ENCODE peak calls at places on chromosome X, in six cellular contexts. One of them, this sample, is unnamed.

GRCh38 chrX:119481218-119481875 is 13.1 kb downstream of the SLC25A5 start:
- DNase-seq in AG04449: no peak
- DNase-seq in activated T-helper 1 cell treated with anti-CD3 and anti-CD28 coated beads, Interleukin-2, amount 50 U/mL, for 16 hours: no peak
- DNase-seq in HS-5: no peak
- DNase-seq in BE2C: peak
- DNase-seq in CD4-positive, alpha-beta T cell: no peak
- DNase-seq in this sample: no peak

GRCh38 chrX:2670978-2671377 is 20.1 kb upstream of the CD99 start:
- DNase-seq in CD4-positive, alpha-beta T cell: no peak
- DNase-seq in activated T-helper 1 cell treated with anti-CD3 and anti-CD28 coated beads, Interleukin-2, amount 50 U/mL, for 16 hours: no peak
- DNase-seq in HS-5: no peak
- DNase-seq in AG04449: no peak
- DNase-seq in BE2C: no peak
- DNase-seq in this sample: no peak

GRCh38 chrX:133819546-133819945 is 165.8 kb downstream of the GPC3 start:
- DNase-seq in HS-5: no peak
- DNase-seq in CD4-positive, alpha-beta T cell: no peak
- DNase-seq in activated T-helper 1 cell treated with anti-CD3 and anti-CD28 coated beads, Interleukin-2, amount 50 U/mL, for 16 hours: no peak
- DNase-seq in BE2C: no peak
- DNase-seq in AG04449: no peak
- DNase-seq in this sample: no peak

GRCh38 chrX:70444326-70445196 is at the start of gene DLG3:
- DNase-seq in BE2C: peak
- DNase-seq in AG04449: no peak
- DNase-seq in activated T-helper 1 cell treated with anti-CD3 and anti-CD28 coated beads, Interleukin-2, amount 50 U/mL, for 16 hours: no peak
- DNase-seq in CD4-positive, alpha-beta T cell: no peak
- DNase-seq in HS-5: no peak
- DNase-seq in this sample: no peak

GRCh38 chrX:4572652-4573051 is 859.2 kb upstream of the PRKX start:
- DNase-seq in CD4-positive, alpha-beta T cell: no peak
- DNase-seq in HS-5: no peak
- DNase-seq in AG04449: no peak
- DNase-seq in BE2C: no peak
- DNase-seq in activated T-helper 1 cell treated with anti-CD3 and anti-CD28 coated beads, Interleukin-2, amount 50 U/mL, for 16 hours: no peak
- DNase-seq in this sample: no peak

GRCh38 chrX:10415704-10416001 is 204.7 kb downstream of the MID1 start:
- DNase-seq in activated T-helper 1 cell treated with anti-CD3 and anti-CD28 coated beads, Interleukin-2, amount 50 U/mL, for 16 hours: no peak
- DNase-seq in CD4-positive, alpha-beta T cell: no peak
- DNase-seq in HS-5: no peak
- DNase-seq in AG04449: no peak
- DNase-seq in BE2C: no peak
- DNase-seq in this sample: no peak

GRCh38 chrX:3425031-3425430 is 78.6 kb upstream of the MXRA5 start:
- DNase-seq in AG04449: no peak
- DNase-seq in CD4-positive, alpha-beta T cell: no peak
- DNase-seq in BE2C: no peak
- DNase-seq in HS-5: no peak
- DNase-seq in activated T-helper 1 cell treated with anti-CD3 and anti-CD28 coated beads, Interleukin-2, amount 50 U/mL, for 16 hours: no peak
- DNase-seq in this sample: no peak

GRCh38 chrX:9842541-9842940 is 56.3 kb downstream of the SHROOM2 start:
- DNase-seq in BE2C: no peak
- DNase-seq in CD4-positive, alpha-beta T cell: no peak
- DNase-seq in activated T-helper 1 cell treated with anti-CD3 and anti-CD28 coated beads, Interleukin-2, amount 50 U/mL, for 16 hours: no peak
- DNase-seq in HS-5: no peak
- DNase-seq in AG04449: no peak
- DNase-seq in this sample: no peak

GRCh38 chrX:7240929-7241328 is 93.0 kb upstream of the PUDP start:
- DNase-seq in AG04449: no peak
- DNase-seq in HS-5: no peak
- DNase-seq in activated T-helper 1 cell treated with anti-CD3 and anti-CD28 coated beads, Interleukin-2, amount 50 U/mL, for 16 hours: no peak
- DNase-seq in BE2C: no peak
- DNase-seq in CD4-positive, alpha-beta T cell: no peak
- DNase-seq in this sample: no peak

GRCh38 chrX:47854474-47854873 is 17.8 kb downstream of the ZNF81 start:
- DNase-seq in AG04449: no peak
- DNase-seq in BE2C: peak
- DNase-seq in HS-5: no peak
- DNase-seq in CD4-positive, alpha-beta T cell: peak
- DNase-seq in activated T-helper 1 cell treated with anti-CD3 and anti-CD28 coated beads, Interleukin-2, amount 50 U/mL, for 16 hours: no peak
- DNase-seq in this sample: no peak

GRCh38 chrX:106862972-106863688 is 40.0 kb downstream of the RIPPLY1 start:
- DNase-seq in AG04449: no peak
- DNase-seq in CD4-positive, alpha-beta T cell: no peak
- DNase-seq in HS-5: no peak
- DNase-seq in BE2C: peak
- DNase-seq in activated T-helper 1 cell treated with anti-CD3 and anti-CD28 coated beads, Interleukin-2, amount 50 U/mL, for 16 hours: no peak
- DNase-seq in this sample: peak

GRCh38 chrX:111662314-111662713 is 18.7 kb upstream of the ALG13 start:
- DNase-seq in activated T-helper 1 cell treated with anti-CD3 and anti-CD28 coated beads, Interleukin-2, amount 50 U/mL, for 16 hours: no peak
- DNase-seq in HS-5: no peak
- DNase-seq in AG04449: no peak
- DNase-seq in BE2C: no peak
- DNase-seq in CD4-positive, alpha-beta T cell: no peak
- DNase-seq in this sample: no peak

GRCh38 chrX:48835524-48836329 is at the start of gene PCSK1N:
- DNase-seq in AG04449: no peak
- DNase-seq in activated T-helper 1 cell treated with anti-CD3 and anti-CD28 coated beads, Interleukin-2, amount 50 U/mL, for 16 hours: no peak
- DNase-seq in HS-5: no peak
- DNase-seq in CD4-positive, alpha-beta T cell: peak
- DNase-seq in BE2C: peak
- DNase-seq in this sample: no peak

GRCh38 chrX:123846598-123847038 is 13.2 kb upstream of the XIAP start:
- DNase-seq in CD4-positive, alpha-beta T cell: no peak
- DNase-seq in BE2C: no peak
- DNase-seq in AG04449: no peak
- DNase-seq in activated T-helper 1 cell treated with anti-CD3 and anti-CD28 coated beads, Interleukin-2, amount 50 U/mL, for 16 hours: no peak
- DNase-seq in HS-5: no peak
- DNase-seq in this sample: no peak

GRCh38 chrX:133523094-133523493 is 107.8 kb upstream of the GPC4 start:
- DNase-seq in HS-5: no peak
- DNase-seq in BE2C: no peak
- DNase-seq in CD4-positive, alpha-beta T cell: no peak
- DNase-seq in AG04449: no peak
- DNase-seq in activated T-helper 1 cell treated with anti-CD3 and anti-CD28 coated beads, Interleukin-2, amount 50 U/mL, for 16 hours: no peak
- DNase-seq in this sample: no peak

GRCh38 chrX:33892670-33893069 is 239.4 kb downstream of the FAM47A start:
- DNase-seq in AG04449: no peak
- DNase-seq in HS-5: no peak
- DNase-seq in CD4-positive, alpha-beta T cell: no peak
- DNase-seq in BE2C: no peak
- DNase-seq in activated T-helper 1 cell treated with anti-CD3 and anti-CD28 coated beads, Interleukin-2, amount 50 U/mL, for 16 hours: no peak
- DNase-seq in this sample: no peak

GRCh38 chrX:109389917-109390316 is 92.0 kb downstream of the GUCY2F start:
- DNase-seq in AG04449: no peak
- DNase-seq in HS-5: no peak
- DNase-seq in BE2C: no peak
- DNase-seq in activated T-helper 1 cell treated with anti-CD3 and anti-CD28 coated beads, Interleukin-2, amount 50 U/mL, for 16 hours: no peak
- DNase-seq in CD4-positive, alpha-beta T cell: no peak
- DNase-seq in this sample: no peak

GRCh38 chrX:3191186-3191585 is 149.9 kb downstream of the ARSF start:
- DNase-seq in activated T-helper 1 cell treated with anti-CD3 and anti-CD28 coated beads, Interleukin-2, amount 50 U/mL, for 16 hours: no peak
- DNase-seq in HS-5: no peak
- DNase-seq in BE2C: no peak
- DNase-seq in AG04449: no peak
- DNase-seq in CD4-positive, alpha-beta T cell: no peak
- DNase-seq in this sample: no peak

GRCh38 chrX:2677764-2678163 is 13.3 kb upstream of the CD99 start:
- DNase-seq in CD4-positive, alpha-beta T cell: no peak
- DNase-seq in activated T-helper 1 cell treated with anti-CD3 and anti-CD28 coated beads, Interleukin-2, amount 50 U/mL, for 16 hours: no peak
- DNase-seq in HS-5: peak
- DNase-seq in AG04449: peak
- DNase-seq in BE2C: no peak
- DNase-seq in this sample: no peak

GRCh38 chrX:106874075-106874474 is 29.1 kb downstream of the RIPPLY1 start:
- DNase-seq in BE2C: no peak
- DNase-seq in CD4-positive, alpha-beta T cell: no peak
- DNase-seq in HS-5: no peak
- DNase-seq in AG04449: no peak
- DNase-seq in activated T-helper 1 cell treated with anti-CD3 and anti-CD28 coated beads, Interleukin-2, amount 50 U/mL, for 16 hours: no peak
- DNase-seq in this sample: no peak

GRCh38 chrX:24426921-24427746 is 38.0 kb upstream of the PDK3 start:
- DNase-seq in HS-5: no peak
- DNase-seq in activated T-helper 1 cell treated with anti-CD3 and anti-CD28 coated beads, Interleukin-2, amount 50 U/mL, for 16 hours: no peak
- DNase-seq in AG04449: no peak
- DNase-seq in CD4-positive, alpha-beta T cell: no peak
- DNase-seq in BE2C: no peak
- DNase-seq in this sample: no peak

GRCh38 chrX:10741003-10741402 is 120.6 kb upstream of the MID1 start:
- DNase-seq in AG04449: no peak
- DNase-seq in activated T-helper 1 cell treated with anti-CD3 and anti-CD28 coated beads, Interleukin-2, amount 50 U/mL, for 16 hours: no peak
- DNase-seq in HS-5: no peak
- DNase-seq in BE2C: no peak
- DNase-seq in CD4-positive, alpha-beta T cell: no peak
- DNase-seq in this sample: no peak

GRCh38 chrX:11406109-11406755 is 113.0 kb downstream of the AMELX start:
- DNase-seq in activated T-helper 1 cell treated with anti-CD3 and anti-CD28 coated beads, Interleukin-2, amount 50 U/mL, for 16 hours: no peak
- DNase-seq in AG04449: peak
- DNase-seq in HS-5: no peak
- DNase-seq in BE2C: no peak
- DNase-seq in CD4-positive, alpha-beta T cell: no peak
- DNase-seq in this sample: no peak

GRCh38 chrX:46754450-46755075 is 4.4 kb downstream of the SLC9A7 start:
- DNase-seq in CD4-positive, alpha-beta T cell: no peak
- DNase-seq in BE2C: no peak
- DNase-seq in AG04449: no peak
- DNase-seq in activated T-helper 1 cell treated with anti-CD3 and anti-CD28 coated beads, Interleukin-2, amount 50 U/mL, for 16 hours: no peak
- DNase-seq in HS-5: no peak
- DNase-seq in this sample: no peak

GRCh38 chrX:9700555-9700954 is 65.1 kb downstream of the GPR143 start:
- DNase-seq in BE2C: no peak
- DNase-seq in CD4-positive, alpha-beta T cell: no peak
- DNase-seq in activated T-helper 1 cell treated with anti-CD3 and anti-CD28 coated beads, Interleukin-2, amount 50 U/mL, for 16 hours: no peak
- DNase-seq in AG04449: no peak
- DNase-seq in HS-5: no peak
- DNase-seq in this sample: no peak

This sample was measured in activated CD4-positive, CD25-positive, alpha-beta regulatory T cell treated with anti-CD3 and anti-CD28 coated beads, Interleukin-2, amount 50 U/mL, for 72 hours.